ENCODE peak calls at places on chromosome 18, in nine cellular contexts. V is T follicular helper cell; X is small intestine; J is GM12891; T is B cell; R is naive thymus-derived CD4-positive, alpha-beta T cell; L is NCI-H1092; P is endothelial cell; K is SK-N-DZ. O is an unnamed sample.

GRCh38 chr18:32389191-32389590 is 81.5 kb downstream of the GAREM1 start:
- DNase-seq in P (no peak), V (no peak), L (no peak), X (no peak), J (no peak), R (no peak), K (no peak), T (no peak), O (no peak)

GRCh38 chr18:59918320-59918755 is 18.5 kb downstream of the PMAIP1 start:
- DNase-seq in P (no peak), J (no peak), T (peak; percentile 52), V (no peak), K (peak; percentile 65), R (no peak), L (peak; percentile 24), X (peak; percentile 75), O (peak; percentile 74)

GRCh38 chr18:2171840-2172625 is 399.3 kb downstream of the METTL4 start:
- DNase-seq in T (no peak), L (no peak), P (no peak), V (no peak), J (no peak), R (no peak), X (peak; percentile 68), K (no peak), O (no peak)

GRCh38 chr18:43780782-43781340 is 503.6 kb upstream of the SYT4 start:
- DNase-seq in P (no peak), X (no peak), R (no peak), T (no peak), K (no peak), L (no peak), V (no peak), J (no peak), O (peak; percentile 31)

GRCh38 chr18:25503567-25504081 is 151.7 kb upstream of the ZNF521 start:
- DNase-seq in J (no peak), L (no peak), K (peak; percentile 78), X (peak; percentile 11), T (no peak), V (no peak), P (peak; percentile 29), R (no peak), O (no peak)

GRCh38 chr18:61459896-61460295 is 126.7 kb downstream of the CDH20 start:
- DNase-seq in R (no peak), L (no peak), X (no peak), J (no peak), K (no peak), V (no peak), T (no peak), P (no peak), O (no peak)

GRCh38 chr18:7616661-7617060 is 49.5 kb downstream of the PTPRM start:
- DNase-seq in X (no peak), P (no peak), R (no peak), T (no peak), K (no peak), L (no peak), V (no peak), J (no peak), O (peak; percentile 22)

GRCh38 chr18:8052237-8052701 is 485.2 kb downstream of the PTPRM start:
- DNase-seq in T (no peak), V (no peak), P (no peak), K (no peak), X (no peak), L (no peak), R (no peak), J (no peak), O (no peak)

GRCh38 chr18:35086704-35087103 is 45.5 kb downstream of the MAPRE2 start:
- DNase-seq in V (no peak), L (no peak), T (no peak), R (no peak), K (no peak), X (no peak), P (no peak), J (no peak), O (no peak)

GRCh38 chr18:10926565-10927194 is 222.7 kb downstream of the PIEZO2 start:
- DNase-seq in P (peak; percentile 11), K (no peak), X (no peak), L (no peak), R (no peak), T (no peak), J (peak; percentile 24), V (no peak), O (peak; percentile 90)

GRCh38 chr18:456361-456821 is 44.1 kb downstream of the COLEC12 start:
- DNase-seq in R (no peak), T (no peak), X (no peak), K (peak; percentile 32), V (no peak), P (no peak), L (no peak), J (no peak), O (no peak)

GRCh38 chr18:31197676-31198075 is 35.0 kb upstream of the DSC1 start:
- DNase-seq in P (no peak), X (peak; percentile 90), K (no peak), L (no peak), J (no peak), R (no peak), V (no peak), T (no peak), O (peak; percentile 9)

GRCh38 chr18:44936485-44936884 is 255.8 kb downstream of the SETBP1 start:
- DNase-seq in L (no peak), X (no peak), V (no peak), K (no peak), T (no peak), R (no peak), P (no peak), J (no peak), O (no peak)

GRCh38 chr18:35949903-35950627 is 22.4 kb upstream of the RMP24 start:
- DNase-seq in J (peak; percentile 44), T (peak; percentile 72), R (peak; percentile 55), K (peak; percentile 63), V (peak; percentile 18), L (peak; percentile 76), P (peak; percentile 61), X (peak; percentile 64), O (no peak)

GRCh38 chr18:78893396-78894305 is 86.0 kb upstream of the SALL3 start:
- DNase-seq in T (no peak), X (no peak), L (no peak), K (no peak), J (no peak), P (no peak), R (no peak), V (no peak), O (no peak)

GRCh38 chr18:6729247-6730091 is at the start of gene ARHGAP28:
- DNase-seq in V (no peak), L (peak; percentile 73), P (peak; percentile 90), R (peak; percentile 21), T (no peak), K (peak; percentile 82), X (peak; percentile 85), J (peak; percentile 25), O (peak; percentile 63)

GRCh38 chr18:68840554-68841263 is 42.8 kb downstream of the CCDC102B start:
- DNase-seq in X (no peak), R (no peak), P (no peak), V (no peak), J (no peak), K (no peak), T (no peak), L (no peak), O (peak; percentile 9)

GRCh38 chr18:58231930-58232329 is 187.9 kb downstream of the NEDD4L start:
- DNase-seq in L (no peak), T (no peak), P (no peak), J (no peak), X (peak; percentile 89), V (no peak), R (no peak), K (no peak), O (no peak)

GRCh38 chr18:78741381-78742340 is 238.0 kb upstream of the SALL3 start:
- DNase-seq in L (no peak), J (no peak), T (no peak), X (no peak), K (no peak), P (no peak), R (no peak), V (no peak), O (no peak)

GRCh38 chr18:25056456-25056855 is 295.5 kb downstream of the ZNF521 start:
- DNase-seq in X (no peak), J (no peak), V (no peak), T (no peak), R (no peak), P (no peak), L (no peak), K (no peak), O (no peak)

GRCh38 chr18:34867520-34867919 is 157.4 kb downstream of the DTNA start:
- DNase-seq in T (peak; percentile 8), R (no peak), X (peak; percentile 11), K (peak; percentile 85), V (no peak), L (peak; percentile 62), P (peak; percentile 53), J (no peak), O (no peak)

GRCh38 chr18:12408247-12408869 is 629 bp downstream of the PRELID3A start:
- DNase-seq in V (no peak), K (peak; percentile 51), X (peak; percentile 11), R (no peak), T (peak; percentile 32), P (no peak), L (no peak), J (no peak), O (no peak)

GRCh38 chr18:77455004-77455403 is 205.4 kb downstream of the GALR1 start:
- DNase-seq in R (no peak), T (no peak), J (no peak), K (no peak), X (no peak), L (no peak), V (no peak), P (no peak), O (no peak)

GRCh38 chr18:35027206-35027605 is 14.0 kb upstream of the MAPRE2 start:
- DNase-seq in X (no peak), K (no peak), T (no peak), R (no peak), P (no peak), L (no peak), J (no peak), V (no peak), O (no peak)

GRCh38 chr18:63273170-63273925 is 46.2 kb downstream of the BCL2 start:
- DNase-seq in L (no peak), K (peak; percentile 38), R (no peak), V (no peak), T (peak; percentile 51), P (no peak), J (no peak), X (no peak), O (no peak)

GRCh38 chr18:61466736-61467135 is 133.5 kb downstream of the CDH20 start:
- DNase-seq in K (no peak), J (no peak), P (no peak), R (no peak), L (no peak), T (no peak), X (no peak), V (no peak), O (no peak)

GRCh38 chr18:10279476-10279875 is 175.0 kb upstream of the APCDD1 start:
- DNase-seq in R (no peak), J (no peak), X (no peak), P (no peak), V (no peak), L (no peak), K (no peak), T (no peak), O (no peak)

GRCh38 chr18:26071020-26071419 is 19.4 kb downstream of the SS18 start:
- DNase-seq in T (no peak), J (no peak), L (no peak), R (no peak), X (no peak), P (no peak), V (no peak), K (no peak), O (no peak)

GRCh38 chr18:37578886-37579513 is 13.4 kb upstream of the CELF4 start:
- DNase-seq in K (peak; percentile 69), X (peak; percentile 1), L (peak; percentile 13), V (no peak), T (no peak), J (no peak), P (no peak), R (no peak), O (peak; percentile 10)

O was measured in RCC 7860.